ENCODE peak calls at places on chromosomes 5 and 9, in nine cellular contexts. Q is GM12878, U is Calu3, Z is endothelial cell, E is kidney epithelial cell, B is cardiac fibroblast, N is fibroblast of pulmonary artery, R is uterus, V is epithelial cell of esophagus. H is an unnamed sample.

GRCh38 chr5:54936201-54936600 is 49.2 kb downstream of the ESM1 start:
- DNase-seq in Q (no peak), U (no peak), Z (no peak), E (no peak), B (no peak), N (peak), R (no peak), V (no peak), H (no peak)

GRCh38 chr5:31033295-31033694 is 160.2 kb upstream of the CDH6 start:
- DNase-seq in Q (no peak), U (no peak), Z (no peak), E (no peak), B (peak), N (peak), R (no peak), V (no peak), H (no peak)

GRCh38 chr9:126499911-126500599 is 113.7 kb upstream of the LMX1B start:
- DNase-seq in Q (no peak), U (no peak), Z (no peak), E (no peak), B (no peak), N (no peak), R (no peak), V (no peak), H (no peak)

GRCh38 chr5:177126771-177127170 is 6.8 kb upstream of the NSD1 start:
- DNase-seq in Q (no peak), U (no peak), Z (no peak), E (no peak), B (no peak), N (no peak), R (no peak), V (no peak), H (no peak)

GRCh38 chr9:130846487-130847305 is 11.6 kb downstream of the ABL1 start:
- DNase-seq in Q (no peak), U (peak), Z (no peak), E (no peak), B (peak), N (peak), R (peak), V (peak), H (no peak)

GRCh38 chr9:132708239-132708638 is 38.0 kb downstream of the GTF3C4 start:
- DNase-seq in Q (no peak), U (no peak), Z (no peak), E (no peak), B (no peak), N (no peak), R (no peak), V (no peak), H (no peak)

GRCh38 chr5:39494099-39494498 is 69.3 kb upstream of the DAB2 start:
- DNase-seq in Q (no peak), U (no peak), Z (no peak), E (no peak), B (peak), N (peak), R (no peak), V (no peak), H (no peak)

GRCh38 chr5:110105692-110106091 is 416.0 kb downstream of the MAN2A1 start:
- DNase-seq in Q (no peak), U (peak), Z (no peak), E (no peak), B (peak), N (peak), R (no peak), V (peak), H (no peak)

GRCh38 chr9:124286292-124286931 is 28.7 kb downstream of the NEK6 start:
- DNase-seq in Q (peak), U (peak), Z (no peak), E (peak), B (peak), N (peak), R (peak), V (no peak), H (no peak)

GRCh38 chr9:135551456-135551855 is 5.5 kb downstream of the OBP2A start:
- DNase-seq in Q (no peak), U (no peak), Z (no peak), E (no peak), B (no peak), N (no peak), R (no peak), V (no peak), H (no peak)

GRCh38 chr9:98380065-98380681 is 124.7 kb upstream of the TBC1D2 start:
- DNase-seq in Q (peak), U (peak), Z (peak), E (peak), B (peak), N (peak), R (no peak), V (peak), H (no peak)

GRCh38 chr9:128127568-128127989 is at the start of gene PTGES2:
- DNase-seq in Q (no peak), U (peak), Z (peak), E (no peak), B (peak), N (peak), R (peak), V (peak), H (peak)

GRCh38 chr9:16928179-16928945 is 57.9 kb upstream of the BNC2 start:
- DNase-seq in Q (no peak), U (no peak), Z (no peak), E (no peak), B (no peak), N (no peak), R (no peak), V (no peak), H (no peak)

GRCh38 chr5:98880151-98880550 is 48.7 kb downstream of the CHD1 start:
- DNase-seq in Q (no peak), U (peak), Z (no peak), E (no peak), B (no peak), N (peak), R (no peak), V (peak), H (no peak)

GRCh38 chr5:11897831-11898230 is 6.4 kb downstream of the CTNND2 start:
- DNase-seq in Q (no peak), U (no peak), Z (no peak), E (no peak), B (no peak), N (no peak), R (no peak), V (no peak), H (no peak)

GRCh38 chr5:132054697-132055440 is 5.6 kb upstream of the IL3 start:
- DNase-seq in Q (no peak), U (no peak), Z (no peak), E (no peak), B (no peak), N (no peak), R (no peak), V (no peak), H (peak)

GRCh38 chr5:124649548-124650501 is 96.6 kb downstream of the ZNF608 start:
- DNase-seq in Q (peak), U (peak), Z (no peak), E (peak), B (peak), N (peak), R (peak), V (peak), H (no peak)

GRCh38 chr5:35947085-35947484 is 8.7 kb upstream of the CAPSL start:
- DNase-seq in Q (no peak), U (no peak), Z (no peak), E (no peak), B (no peak), N (no peak), R (no peak), V (no peak), H (no peak)

GRCh38 chr5:169164481-169164925 is 136.4 kb downstream of the SLIT3 start:
- DNase-seq in Q (no peak), U (no peak), Z (no peak), E (peak), B (peak), N (peak), R (no peak), V (peak), H (no peak)

GRCh38 chr5:135193213-135194125 is 159.4 kb upstream of the PITX1 start:
- DNase-seq in Q (no peak), U (no peak), Z (no peak), E (peak), B (peak), N (peak), R (no peak), V (peak), H (peak)

GRCh38 chr5:154298060-154298459 is 107.5 kb downstream of the GALNT10 start:
- DNase-seq in Q (no peak), U (no peak), Z (no peak), E (no peak), B (no peak), N (no peak), R (no peak), V (no peak), H (peak)

GRCh38 chr9:95771556-95772280 is 103.8 kb upstream of the ERCC6L2 start:
- DNase-seq in Q (no peak), U (no peak), Z (no peak), E (no peak), B (peak), N (peak), R (peak), V (no peak), H (no peak)

DNA sequence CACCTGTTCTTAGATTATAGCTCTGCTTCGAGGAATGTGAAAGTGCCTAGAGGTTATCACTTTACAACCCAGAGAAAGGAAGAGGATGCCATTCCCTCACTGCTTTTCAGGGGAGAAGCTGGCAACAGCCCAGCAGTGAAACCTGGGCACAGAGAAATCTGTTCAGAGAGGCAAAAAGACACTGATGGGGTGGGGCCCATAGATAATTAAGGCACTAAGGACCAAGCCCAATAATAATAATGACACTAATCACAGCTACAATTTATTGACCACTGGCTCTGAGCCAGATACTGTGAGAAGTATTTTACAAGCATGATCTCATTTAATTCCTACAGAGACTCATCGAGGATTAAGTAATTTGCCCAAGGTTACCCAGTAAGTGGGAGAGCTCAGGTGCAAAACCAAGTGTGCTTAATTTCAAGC is 168.3 kb downstream of the PIK3R1 start:
- DNase-seq in Q (no peak), U (peak), Z (no peak), E (no peak), B (no peak), N (no peak), R (no peak), V (peak), H (no peak)
- TF ChIP-seq CTCF in Q (no peak), U (no peak), Z (no peak), E (no peak), B (no peak), N (no peak), R (no peak), V (no peak), H (no peak)

DNA sequence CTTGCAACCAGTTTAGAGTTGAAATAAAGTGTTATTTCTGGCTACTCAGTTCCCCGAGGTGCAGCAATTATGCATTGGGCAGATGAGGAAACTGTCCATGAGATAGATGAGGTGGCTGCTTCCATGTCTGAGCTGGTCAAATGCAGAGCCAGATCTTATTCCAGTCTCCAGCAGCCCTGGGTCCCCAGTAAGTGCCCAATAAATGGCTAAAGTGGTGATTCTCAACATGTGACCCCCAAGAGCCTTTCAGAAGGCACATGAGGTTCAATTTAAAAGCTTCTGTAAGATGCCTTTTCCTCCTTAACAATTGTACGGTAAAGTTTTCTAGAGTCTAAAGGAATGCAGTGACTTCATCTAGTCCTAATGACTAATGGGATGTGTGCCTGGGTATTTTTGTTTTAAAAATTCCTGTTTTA is 17.5 kb downstream of the ATOX1 start:
- DNase-seq in Q (no peak), U (no peak), Z (no peak), E (peak), B (peak), N (peak), R (no peak), V (peak), H (no peak)
- TF ChIP-seq CTCF in Q (no peak), U (no peak), Z (peak), E (no peak), B (no peak), N (no peak), R (peak), V (no peak), H (peak)

GRCh38 chr5:9497347-9497746 is 48.5 kb downstream of the SEMA5A start:
- DNase-seq in Q (no peak), U (no peak), Z (no peak), E (no peak), B (no peak), N (no peak), R (no peak), V (no peak), H (no peak)

GRCh38 chr5:9500244-9500643 is 45.6 kb downstream of the SEMA5A start:
- DNase-seq in Q (no peak), U (no peak), Z (no peak), E (no peak), B (no peak), N (no peak), R (no peak), V (no peak), H (no peak)

GRCh38 chr5:9496801-9497200 is 49.1 kb downstream of the SEMA5A start:
- DNase-seq in Q (no peak), U (no peak), Z (no peak), E (no peak), B (no peak), N (no peak), R (no peak), V (no peak), H (no peak)

GRCh38 chr5:9499498-9499876 is 46.4 kb downstream of the SEMA5A start:
- DNase-seq in Q (peak), U (no peak), Z (no peak), E (no peak), B (no peak), N (no peak), R (no peak), V (no peak), H (no peak)

DNA sequence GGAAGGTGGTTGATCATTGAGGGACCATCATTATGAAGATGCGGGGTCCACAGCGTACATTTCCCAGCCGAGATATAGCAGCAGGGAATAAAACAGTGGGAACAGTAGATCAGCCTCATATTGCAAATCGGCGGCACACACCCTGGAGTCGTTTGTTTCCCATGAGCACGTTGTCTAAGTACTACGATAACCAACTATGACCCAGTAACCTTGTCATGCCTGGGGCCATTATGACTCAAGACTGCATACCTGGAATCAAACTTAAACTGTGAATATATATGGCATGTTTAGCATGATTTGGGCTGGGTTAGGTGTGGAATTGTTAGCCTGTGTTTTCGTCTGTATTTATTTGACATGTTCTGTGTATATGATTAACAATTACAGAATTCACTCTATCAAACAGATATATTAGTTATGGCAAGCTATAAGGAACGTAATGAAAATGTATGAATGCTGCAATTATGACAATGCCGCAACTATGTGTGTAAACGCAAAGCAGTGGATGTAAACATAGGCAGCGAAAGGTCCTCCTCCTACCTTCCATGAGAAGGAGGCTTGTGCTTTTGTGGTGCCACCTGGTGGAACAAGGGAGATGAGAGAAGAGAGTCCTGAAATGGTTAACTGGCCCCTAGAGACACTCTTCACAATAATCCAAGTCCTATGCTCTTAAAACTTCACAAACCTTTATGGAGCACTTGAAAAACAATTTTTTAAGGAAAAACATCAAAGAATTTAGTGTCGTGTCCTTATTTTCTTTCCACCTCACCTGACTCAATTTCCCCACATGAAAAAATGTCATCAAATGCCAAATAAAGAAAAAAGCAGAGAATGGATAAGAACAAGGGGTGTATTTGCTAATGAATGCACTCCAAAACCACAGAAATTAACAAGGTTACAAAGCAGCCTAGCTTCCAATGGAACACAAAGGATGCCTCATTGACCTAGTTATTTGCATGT is 47.1 kb downstream of the SEMA5A start:
- DNase-seq in Q (no peak), U (no peak), Z (peak), E (no peak), B (peak), N (peak), R (no peak), V (peak), H (no peak)
- TF ChIP-seq CTCF in Q (peak), U (no peak), Z (peak), E (peak), B (peak), N (peak), R (no peak), V (peak), H (peak)

DNA sequence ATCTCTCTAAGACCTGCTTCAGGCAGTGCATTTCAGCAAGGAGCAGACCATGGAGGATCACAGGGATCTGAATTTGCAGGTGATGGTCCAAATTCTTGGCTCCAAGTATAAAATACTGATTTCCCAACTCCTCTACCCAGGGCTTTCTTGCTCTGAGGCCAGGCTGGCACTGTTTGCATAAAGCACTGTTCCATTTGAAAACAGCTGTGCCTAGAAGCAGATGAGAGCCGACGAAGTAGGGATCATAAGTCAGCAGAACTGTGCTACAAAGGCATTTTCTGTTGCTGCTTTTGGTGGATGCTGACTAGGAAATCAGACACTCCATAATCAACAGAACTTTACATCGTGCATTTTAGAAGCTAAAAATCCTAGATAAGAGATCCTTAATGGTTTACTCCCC is 126.4 kb downstream of the MAT2B start:
- DNase-seq in Q (no peak), U (no peak), Z (no peak), E (no peak), B (peak), N (no peak), R (no peak), V (no peak), H (no peak)
- TF ChIP-seq CTCF in Q (no peak), U (no peak), Z (no peak), E (no peak), B (no peak), N (no peak), R (no peak), V (no peak), H (no peak)

GRCh38 chr9:4985376-4986266 is 549 bp downstream of the JAK2 start:
- DNase-seq in Q (no peak), U (peak), Z (peak), E (no peak), B (peak), N (peak), R (peak), V (peak), H (no peak)
- TF ChIP-seq CTCF in Q (no peak), U (no peak), Z (no peak), E (no peak), B (no peak), N (no peak), R (no peak), V (no peak), H (no peak)

DNA sequence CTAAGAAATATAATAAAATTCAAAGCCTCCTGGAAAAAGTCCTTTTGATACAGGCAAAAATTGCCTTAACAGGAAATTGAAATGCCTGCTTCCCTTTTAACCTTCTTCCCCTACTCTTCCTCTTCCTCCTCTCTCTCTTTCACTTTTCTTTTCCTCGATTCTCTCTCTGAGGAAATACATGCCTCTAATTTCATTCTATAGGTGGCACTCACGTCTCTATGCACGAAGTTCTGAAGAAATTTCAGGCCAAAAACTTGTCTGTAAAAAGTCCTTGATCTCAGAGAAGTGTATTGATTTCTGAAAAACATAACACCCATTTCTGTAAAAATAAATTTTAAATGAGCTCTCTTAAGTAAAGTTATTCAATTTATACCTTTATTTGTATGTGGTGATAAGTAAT is 371.7 kb upstream of the IRX4 start:
- DNase-seq in Q (no peak), U (no peak), Z (no peak), E (no peak), B (no peak), N (no peak), R (no peak), V (no peak), H (no peak)
- TF ChIP-seq CTCF in Q (no peak), U (no peak), Z (no peak), E (no peak), B (no peak), N (no peak), R (no peak), V (no peak), H (no peak)

GRCh38 chr9:123084256-123084655 is 50.8 kb downstream of the GPR21 start:
- DNase-seq in Q (no peak), U (no peak), Z (no peak), E (no peak), B (no peak), N (no peak), R (no peak), V (no peak), H (no peak)
- TF ChIP-seq CTCF in Q (no peak), U (no peak), Z (no peak), E (no peak), B (no peak), N (no peak), R (no peak), V (no peak), H (no peak)

DNA sequence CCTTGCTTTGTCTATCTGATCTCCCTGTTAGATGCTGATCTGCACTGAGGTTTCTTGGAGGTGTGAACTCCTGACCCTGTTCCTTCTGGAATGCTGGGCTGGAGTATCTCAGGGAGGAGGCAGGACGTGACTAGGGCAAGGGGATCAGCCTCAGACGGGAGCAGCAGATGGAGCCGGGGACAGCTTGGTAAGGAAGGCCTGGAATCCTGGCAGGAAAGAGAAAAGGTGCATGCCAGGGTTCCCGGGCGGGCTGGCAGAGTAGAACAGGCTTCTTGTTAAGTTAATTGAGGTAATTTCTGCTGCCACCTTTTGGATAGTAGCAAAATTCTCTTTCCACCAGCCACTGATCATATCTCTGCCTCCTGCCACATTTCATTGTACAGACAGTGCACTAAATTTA is 180.9 kb downstream of the ZNF462 start:
- DNase-seq in Q (no peak), U (no peak), Z (no peak), E (no peak), B (peak), N (no peak), R (no peak), V (no peak), H (no peak)
- TF ChIP-seq CTCF in Q (no peak), U (no peak), Z (no peak), E (no peak), B (no peak), N (no peak), R (peak), V (peak), H (peak)

GRCh38 chr9:81791076-81791475 is 101.7 kb upstream of the TLE1 start:
- DNase-seq in Q (no peak), U (no peak), Z (no peak), E (no peak), B (no peak), N (no peak), R (no peak), V (no peak), H (no peak)

GRCh38 chr9:81782313-81782712 is 93.0 kb upstream of the TLE1 start:
- DNase-seq in Q (no peak), U (no peak), Z (no peak), E (no peak), B (no peak), N (no peak), R (no peak), V (no peak), H (no peak)

GRCh38 chr9:81789751-81790150 is 100.4 kb upstream of the TLE1 start:
- DNase-seq in Q (no peak), U (no peak), Z (no peak), E (no peak), B (peak), N (peak), R (no peak), V (no peak), H (no peak)

GRCh38 chr9:81787747-81788632 is 98.6 kb upstream of the TLE1 start:
- DNase-seq in Q (no peak), U (peak), Z (no peak), E (peak), B (peak), N (peak), R (peak), V (peak), H (no peak)
- TF ChIP-seq CTCF in Q (no peak), U (no peak), Z (no peak), E (no peak), B (peak), N (peak), R (no peak), V (no peak), H (peak)